ENCODE peak calls at places on chromosomes 13 and 19, in four cellular contexts. One of them, this sample, is unnamed.

GRCh38 chr19:46461537-46461936 is 9.8 kb downstream of the PNMA8A start:
- DNase-seq in IMR-90: no peak
- DNase-seq in K562: no peak
- DNase-seq in GM12878: no peak
- DNase-seq in this sample: no peak

GRCh38 chr13:113949546-113949945 is 24.3 kb downstream of the C13orf46 start:
- DNase-seq in IMR-90: no peak
- DNase-seq in K562: no peak
- DNase-seq in GM12878: no peak
- DNase-seq in this sample: no peak

GRCh38 chr13:59806801-59807200 is 356.9 kb downstream of the DIAPH3 start:
- DNase-seq in IMR-90: no peak
- DNase-seq in K562: no peak
- DNase-seq in GM12878: no peak
- DNase-seq in this sample: no peak

GRCh38 chr19:41324231-41324702 is 14.3 kb downstream of the CCDC97 start:
- DNase-seq in IMR-90: no peak
- DNase-seq in K562: no peak
- DNase-seq in GM12878: no peak
- DNase-seq in this sample: no peak

GRCh38 chr19:44891016-44891882 is at the start of gene TOMM40:
- DNase-seq in IMR-90: peak
- DNase-seq in K562: peak
- DNase-seq in GM12878: no peak
- DNase-seq in this sample: no peak

GRCh38 chr19:3104708-3104983 is 10.5 kb downstream of the GNA11 start:
- DNase-seq in IMR-90: no peak
- DNase-seq in K562: no peak
- DNase-seq in GM12878: no peak
- DNase-seq in this sample: no peak

GRCh38 chr13:28583661-28584091 is 75.3 kb upstream of the POMP start:
- DNase-seq in IMR-90: peak
- DNase-seq in K562: peak
- DNase-seq in GM12878: no peak
- DNase-seq in this sample: no peak

GRCh38 chr19:3670258-3670795 is 29.9 kb downstream of the PIP5K1C start:
- DNase-seq in IMR-90: peak
- DNase-seq in K562: peak
- DNase-seq in GM12878: no peak
- DNase-seq in this sample: peak

GRCh38 chr13:67438465-67438864 is 208.3 kb upstream of the PCDH9 start:
- DNase-seq in IMR-90: no peak
- DNase-seq in K562: no peak
- DNase-seq in GM12878: no peak
- DNase-seq in this sample: no peak

GRCh38 chr13:56736966-56737365 is 403.8 kb upstream of the PRR20A start:
- DNase-seq in IMR-90: no peak
- DNase-seq in K562: no peak
- DNase-seq in GM12878: no peak
- DNase-seq in this sample: no peak

GRCh38 chr13:100394005-100394695 is 194.4 kb downstream of the GGACT start:
- DNase-seq in IMR-90: peak
- DNase-seq in K562: no peak
- DNase-seq in GM12878: peak
- DNase-seq in this sample: peak

GRCh38 chr19:2129892-2130770 is 21.2 kb downstream of the AP3D1 start:
- DNase-seq in IMR-90: no peak
- DNase-seq in K562: no peak
- DNase-seq in GM12878: no peak
- DNase-seq in this sample: no peak

GRCh38 chr19:56840452-56841193 is at the start of the genes PEG3 and ZIM2:
- DNase-seq in IMR-90: no peak
- DNase-seq in K562: no peak
- DNase-seq in GM12878: no peak
- DNase-seq in this sample: no peak

GRCh38 chr13:31009166-31009565 is 76.7 kb downstream of the TEX26 start:
- DNase-seq in IMR-90: no peak
- DNase-seq in K562: no peak
- DNase-seq in GM12878: no peak
- DNase-seq in this sample: no peak

GRCh38 chr19:10769533-10770491 is 51.9 kb downstream of the DNM2 start:
- DNase-seq in IMR-90: peak
- DNase-seq in K562: peak
- DNase-seq in GM12878: no peak
- DNase-seq in this sample: peak
- TF ChIP-seq FOS in IMR-90: no peak
- TF ChIP-seq FOS in K562: no peak
- TF ChIP-seq FOS in GM12878: no peak
- TF ChIP-seq FOS in this sample: no peak

GRCh38 chr19:35334064-35334753 is 5.2 kb downstream of the CD22 start:
- DNase-seq in IMR-90: no peak
- DNase-seq in K562: no peak
- DNase-seq in GM12878: no peak
- DNase-seq in this sample: no peak
- TF ChIP-seq POLR2A in IMR-90: no peak
- TF ChIP-seq POLR2A in K562: no peak
- TF ChIP-seq POLR2A in GM12878: peak
- TF ChIP-seq POLR2A in this sample: no peak

DNA sequence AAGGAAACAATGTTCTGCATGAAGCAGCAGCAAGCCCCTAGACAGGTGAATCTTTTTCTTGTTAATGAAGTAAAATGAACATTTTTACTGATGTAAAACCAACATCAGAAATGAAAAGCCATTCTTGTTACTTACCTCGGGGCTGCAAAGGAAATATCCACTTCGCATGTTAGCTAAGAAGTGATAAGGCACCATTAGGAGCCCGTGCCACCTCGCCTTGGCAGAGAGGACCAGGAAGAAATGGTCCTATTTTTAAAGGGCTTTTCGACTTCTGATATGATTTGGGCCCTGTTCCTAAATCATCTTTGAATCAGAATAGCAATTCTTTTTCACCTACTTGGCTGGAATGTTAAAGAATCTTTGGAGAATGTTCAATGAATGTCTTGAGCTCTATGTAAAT is 183.2 kb downstream of the OXGR1 start:
- DNase-seq in IMR-90: no peak
- DNase-seq in K562: no peak
- DNase-seq in GM12878: no peak
- DNase-seq in this sample: no peak
- H2AFZ ChIP-seq in IMR-90: no peak
- H2AFZ ChIP-seq in K562: no peak
- H2AFZ ChIP-seq in GM12878: no peak
- H2AFZ ChIP-seq in this sample: no peak

DNA sequence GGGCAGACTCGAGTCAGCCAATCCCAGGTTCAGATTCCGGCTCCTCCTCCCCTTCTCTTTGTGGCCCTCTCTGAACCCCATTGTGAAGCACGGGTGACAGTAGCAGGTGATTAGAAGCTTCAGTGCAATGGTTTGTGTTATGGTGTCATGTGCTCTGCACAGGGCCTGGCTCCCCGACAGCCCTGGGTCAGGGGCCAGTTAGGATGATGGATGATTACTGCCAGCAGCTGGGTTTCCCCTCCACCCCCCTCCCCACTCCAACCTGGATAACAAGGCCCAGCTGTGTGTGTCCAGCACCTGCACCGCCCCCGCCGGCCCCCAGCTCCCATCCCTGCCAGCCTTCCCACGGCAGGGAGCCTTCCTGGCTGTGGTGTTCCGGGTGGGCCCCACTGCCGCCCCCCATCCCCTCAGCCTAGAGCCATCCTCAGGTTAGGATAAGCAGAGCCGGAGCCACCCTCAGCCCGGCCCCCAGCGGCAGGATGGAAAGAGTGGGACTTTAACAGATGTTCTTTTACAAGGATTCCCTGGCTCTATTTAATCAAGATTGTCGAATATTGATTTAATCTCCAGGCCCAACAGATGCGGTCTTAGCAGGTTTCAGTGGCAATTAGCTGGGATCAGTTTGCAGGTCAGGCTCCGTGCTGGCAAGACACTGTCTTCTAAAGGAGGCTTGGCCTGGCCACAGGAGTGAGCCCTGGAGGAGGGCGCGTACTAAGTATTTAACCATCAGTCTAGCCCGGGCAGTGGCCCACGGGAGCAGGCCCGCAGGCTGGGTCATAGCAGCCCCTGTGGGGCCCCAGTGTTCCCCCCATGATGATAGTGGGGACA is 156.2 kb downstream of the SIPA1L3 start:
- DNase-seq in IMR-90: peak
- DNase-seq in K562: peak
- DNase-seq in GM12878: no peak
- DNase-seq in this sample: no peak
- TF ChIP-seq FOS in IMR-90: no peak
- TF ChIP-seq FOS in K562: no peak
- TF ChIP-seq FOS in GM12878: no peak
- TF ChIP-seq FOS in this sample: no peak

GRCh38 chr19:12793290-12794195 is 2.3 kb downstream of the JUNB start:
- DNase-seq in IMR-90: peak
- DNase-seq in K562: peak
- DNase-seq in GM12878: peak
- DNase-seq in this sample: peak

GRCh38 chr19:12792853-12793289 is 1.6 kb downstream of the JUNB start:
- DNase-seq in IMR-90: no peak
- DNase-seq in K562: no peak
- DNase-seq in GM12878: no peak
- DNase-seq in this sample: peak

GRCh38 chr19:12791345-12792047 is at the start of gene JUNB:
- DNase-seq in IMR-90: peak
- DNase-seq in K562: peak
- DNase-seq in GM12878: peak
- DNase-seq in this sample: peak

GRCh38 chr19:12790628-12791344 is 500 bp upstream of the JUNB start:
- DNase-seq in IMR-90: no peak
- DNase-seq in K562: no peak
- DNase-seq in GM12878: no peak
- DNase-seq in this sample: no peak

DNA sequence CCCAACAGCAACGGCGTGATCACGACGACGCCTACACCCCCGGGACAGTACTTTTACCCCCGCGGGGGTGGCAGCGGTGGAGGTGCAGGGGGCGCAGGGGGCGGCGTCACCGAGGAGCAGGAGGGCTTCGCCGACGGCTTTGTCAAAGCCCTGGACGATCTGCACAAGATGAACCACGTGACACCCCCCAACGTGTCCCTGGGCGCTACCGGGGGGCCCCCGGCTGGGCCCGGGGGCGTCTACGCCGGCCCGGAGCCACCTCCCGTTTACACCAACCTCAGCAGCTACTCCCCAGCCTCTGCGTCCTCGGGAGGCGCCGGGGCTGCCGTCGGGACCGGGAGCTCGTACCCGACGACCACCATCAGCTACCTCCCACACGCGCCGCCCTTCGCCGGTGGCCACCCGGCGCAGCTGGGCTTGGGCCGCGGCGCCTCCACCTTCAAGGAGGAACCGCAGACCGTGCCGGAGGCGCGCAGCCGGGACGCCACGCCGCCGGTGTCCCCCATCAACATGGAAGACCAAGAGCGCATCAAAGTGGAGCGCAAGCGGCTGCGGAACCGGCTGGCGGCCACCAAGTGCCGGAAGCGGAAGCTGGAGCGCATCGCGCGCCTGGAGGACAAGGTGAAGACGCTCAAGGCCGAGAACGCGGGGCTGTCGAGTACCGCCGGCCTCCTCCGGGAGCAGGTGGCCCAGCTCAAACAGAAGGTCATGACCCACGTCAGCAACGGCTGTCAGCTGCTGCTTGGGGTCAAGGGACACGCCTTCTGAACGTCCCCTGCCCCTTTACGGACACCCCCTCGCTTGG is 964 bp downstream of the JUNB start:
- DNase-seq in IMR-90: peak
- DNase-seq in K562: peak
- DNase-seq in GM12878: no peak
- DNase-seq in this sample: peak
- TF ChIP-seq POLR2A in IMR-90: no peak
- TF ChIP-seq POLR2A in K562: peak
- TF ChIP-seq POLR2A in GM12878: peak
- TF ChIP-seq POLR2A in this sample: peak

DNA sequence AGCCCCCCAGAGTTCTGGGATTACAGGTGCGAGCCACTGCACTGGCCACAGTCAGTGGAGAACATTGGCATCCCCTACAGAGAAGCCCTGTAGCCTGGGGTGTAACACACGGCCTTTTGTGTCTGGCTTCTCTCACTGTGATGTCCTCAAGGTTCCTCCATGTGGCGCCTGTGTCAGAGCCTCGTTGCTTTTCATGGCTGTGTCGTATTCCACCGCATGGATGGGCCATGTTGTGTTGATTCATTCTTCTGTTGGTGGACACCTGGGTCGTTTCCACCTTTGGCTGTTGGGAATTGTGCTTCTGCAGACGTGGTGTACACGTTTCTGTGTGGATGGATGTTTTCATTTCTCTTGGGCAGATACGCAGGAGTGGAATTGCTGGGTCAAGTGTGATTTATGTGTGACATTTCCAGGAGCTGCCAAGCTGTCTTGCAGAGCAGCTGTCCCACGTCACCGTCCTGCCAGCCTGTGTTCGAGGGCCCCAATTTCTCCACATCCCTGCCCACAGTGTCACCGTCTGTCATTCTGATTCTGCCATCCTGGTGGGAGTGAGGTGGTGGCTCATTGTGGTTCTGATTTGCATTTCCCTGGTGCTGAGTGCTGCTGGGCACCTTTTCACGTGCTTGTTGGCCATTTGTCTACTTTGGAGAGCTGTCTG is 59.4 kb downstream of the KDM4B start:
- DNase-seq in IMR-90: no peak
- DNase-seq in K562: no peak
- DNase-seq in GM12878: no peak
- DNase-seq in this sample: no peak
- H2AFZ ChIP-seq in IMR-90: peak
- H2AFZ ChIP-seq in K562: no peak
- H2AFZ ChIP-seq in GM12878: no peak
- H2AFZ ChIP-seq in this sample: no peak

DNA sequence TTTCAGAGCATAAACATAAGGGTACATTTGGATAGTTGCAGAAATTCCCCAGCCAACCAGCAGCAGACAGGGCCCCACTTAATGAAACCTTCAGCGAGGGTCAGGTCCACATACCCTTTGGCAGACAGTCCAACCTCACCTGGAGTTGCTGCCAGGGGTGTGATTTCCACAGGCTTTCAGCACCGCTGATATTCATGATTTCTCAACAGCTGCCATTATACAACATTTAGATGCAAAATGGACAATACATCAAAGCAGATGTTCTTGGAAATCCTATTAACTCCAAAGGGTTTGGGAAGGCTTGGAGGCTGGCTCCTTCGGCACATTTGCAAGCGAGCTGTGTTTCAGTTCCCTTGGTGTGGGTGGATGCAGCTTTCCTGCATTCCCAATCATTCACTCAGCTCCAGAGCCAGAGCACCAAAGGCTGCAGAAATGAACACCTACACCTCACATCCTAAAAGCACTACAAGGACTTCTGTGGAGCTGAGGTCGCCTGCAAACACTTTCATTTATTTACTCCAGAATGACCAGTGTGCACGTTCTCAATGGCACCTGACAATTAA is 147.2 kb upstream of the VSTM2B start:
- DNase-seq in IMR-90: no peak
- DNase-seq in K562: no peak
- DNase-seq in GM12878: no peak
- DNase-seq in this sample: no peak
- TF ChIP-seq FOS in IMR-90: no peak
- TF ChIP-seq FOS in K562: no peak
- TF ChIP-seq FOS in GM12878: no peak
- TF ChIP-seq FOS in this sample: no peak

This sample was measured in endothelial cell of umbilical vein.